ENCODE peak calls at places on chromosomes 7 and 10, in five cellular contexts. One of them, this sample, is unnamed.
A peak's percentile ranks its signal among the peaks of the same experiment; 100 is the strongest.

GRCh38 chr10:133100706-133101463 is 13.2 kb downstream of the ADGRA1 start:
- DNase-seq in anterior cingulate cortex: no peak
- DNase-seq in stimulated activated naive B cell treated with anti-CD40 and anti-IgM and Interleukin-4, amounts not matched to agents 10 μg/mL and 1 μg/mL and 100 μg/mL, for 72 hours: peak; percentile 33
- DNase-seq in dorsolateral prefrontal cortex: no peak
- DNase-seq in activated CD8-positive, alpha-beta memory T cell treated with anti-CD3 and anti-CD28 coated beads for 48 hours: no peak
- DNase-seq in this sample: peak; percentile 96

GRCh38 chr7:36573066-36573465 is 151.2 kb downstream of the AOAH start:
- DNase-seq in anterior cingulate cortex: no peak
- DNase-seq in stimulated activated naive B cell treated with anti-CD40 and anti-IgM and Interleukin-4, amounts not matched to agents 10 μg/mL and 1 μg/mL and 100 μg/mL, for 72 hours: no peak
- DNase-seq in dorsolateral prefrontal cortex: no peak
- DNase-seq in activated CD8-positive, alpha-beta memory T cell treated with anti-CD3 and anti-CD28 coated beads for 48 hours: no peak
- DNase-seq in this sample: no peak

GRCh38 chr7:79553811-79554555 is 100.5 kb upstream of the MAGI2 start:
- DNase-seq in anterior cingulate cortex: no peak
- DNase-seq in stimulated activated naive B cell treated with anti-CD40 and anti-IgM and Interleukin-4, amounts not matched to agents 10 μg/mL and 1 μg/mL and 100 μg/mL, for 72 hours: no peak
- DNase-seq in dorsolateral prefrontal cortex: no peak
- DNase-seq in activated CD8-positive, alpha-beta memory T cell treated with anti-CD3 and anti-CD28 coated beads for 48 hours: no peak
- DNase-seq in this sample: no peak

GRCh38 chr10:71971769-71972555 is 7.8 kb downstream of the CHST3 start:
- DNase-seq in anterior cingulate cortex: no peak
- DNase-seq in stimulated activated naive B cell treated with anti-CD40 and anti-IgM and Interleukin-4, amounts not matched to agents 10 μg/mL and 1 μg/mL and 100 μg/mL, for 72 hours: no peak
- DNase-seq in dorsolateral prefrontal cortex: no peak
- DNase-seq in activated CD8-positive, alpha-beta memory T cell treated with anti-CD3 and anti-CD28 coated beads for 48 hours: no peak
- DNase-seq in this sample: no peak

GRCh38 chr7:107692501-107692900 is 31.9 kb downstream of the SLC26A4 start:
- DNase-seq in anterior cingulate cortex: no peak
- DNase-seq in stimulated activated naive B cell treated with anti-CD40 and anti-IgM and Interleukin-4, amounts not matched to agents 10 μg/mL and 1 μg/mL and 100 μg/mL, for 72 hours: no peak
- DNase-seq in dorsolateral prefrontal cortex: no peak
- DNase-seq in activated CD8-positive, alpha-beta memory T cell treated with anti-CD3 and anti-CD28 coated beads for 48 hours: no peak
- DNase-seq in this sample: no peak

GRCh38 chr10:60989400-60989876 is 45.5 kb upstream of the RHOBTB1 start:
- DNase-seq in anterior cingulate cortex: no peak
- DNase-seq in stimulated activated naive B cell treated with anti-CD40 and anti-IgM and Interleukin-4, amounts not matched to agents 10 μg/mL and 1 μg/mL and 100 μg/mL, for 72 hours: no peak
- DNase-seq in dorsolateral prefrontal cortex: no peak
- DNase-seq in activated CD8-positive, alpha-beta memory T cell treated with anti-CD3 and anti-CD28 coated beads for 48 hours: no peak
- DNase-seq in this sample: no peak

GRCh38 chr7:134174797-134175261 is 47.7 kb downstream of the LRGUK start:
- DNase-seq in anterior cingulate cortex: no peak
- DNase-seq in stimulated activated naive B cell treated with anti-CD40 and anti-IgM and Interleukin-4, amounts not matched to agents 10 μg/mL and 1 μg/mL and 100 μg/mL, for 72 hours: peak; percentile 29
- DNase-seq in dorsolateral prefrontal cortex: no peak
- DNase-seq in activated CD8-positive, alpha-beta memory T cell treated with anti-CD3 and anti-CD28 coated beads for 48 hours: no peak
- DNase-seq in this sample: no peak

GRCh38 chr10:116287906-116288501 is 15.0 kb upstream of the GFRA1 start:
- DNase-seq in anterior cingulate cortex: no peak
- DNase-seq in stimulated activated naive B cell treated with anti-CD40 and anti-IgM and Interleukin-4, amounts not matched to agents 10 μg/mL and 1 μg/mL and 100 μg/mL, for 72 hours: no peak
- DNase-seq in dorsolateral prefrontal cortex: no peak
- DNase-seq in activated CD8-positive, alpha-beta memory T cell treated with anti-CD3 and anti-CD28 coated beads for 48 hours: no peak
- DNase-seq in this sample: peak; percentile 8

GRCh38 chr10:116671274-116671926 is 50.6 kb downstream of the PNLIPRP2 start:
- DNase-seq in anterior cingulate cortex: no peak
- DNase-seq in stimulated activated naive B cell treated with anti-CD40 and anti-IgM and Interleukin-4, amounts not matched to agents 10 μg/mL and 1 μg/mL and 100 μg/mL, for 72 hours: no peak
- DNase-seq in dorsolateral prefrontal cortex: no peak
- DNase-seq in activated CD8-positive, alpha-beta memory T cell treated with anti-CD3 and anti-CD28 coated beads for 48 hours: no peak
- DNase-seq in this sample: no peak

GRCh38 chr7:122343986-122344620 is 39.6 kb upstream of the FEZF1 start:
- DNase-seq in anterior cingulate cortex: no peak
- DNase-seq in stimulated activated naive B cell treated with anti-CD40 and anti-IgM and Interleukin-4, amounts not matched to agents 10 μg/mL and 1 μg/mL and 100 μg/mL, for 72 hours: no peak
- DNase-seq in dorsolateral prefrontal cortex: no peak
- DNase-seq in activated CD8-positive, alpha-beta memory T cell treated with anti-CD3 and anti-CD28 coated beads for 48 hours: no peak
- DNase-seq in this sample: no peak

GRCh38 chr10:49587981-49588380 is 22.1 kb upstream of the SLC18A3 start:
- DNase-seq in anterior cingulate cortex: no peak
- DNase-seq in stimulated activated naive B cell treated with anti-CD40 and anti-IgM and Interleukin-4, amounts not matched to agents 10 μg/mL and 1 μg/mL and 100 μg/mL, for 72 hours: no peak
- DNase-seq in dorsolateral prefrontal cortex: no peak
- DNase-seq in activated CD8-positive, alpha-beta memory T cell treated with anti-CD3 and anti-CD28 coated beads for 48 hours: no peak
- DNase-seq in this sample: no peak